ENCODE peak calls at places on chromosomes 11 and 22, in eight cellular contexts. J, W, F, Y, X, E, N and G are unnamed samples.

GRCh38 chr11:68430801-68431200 is 29.8 kb upstream of the PPP6R3 start:
- DNase-seq in F (no peak), J (no peak), W (no peak), E (no peak), Y (no peak), N (no peak), X (no peak), G (no peak)

GRCh38 chr11:76795936-76796441 is 12.8 kb downstream of the TSKU start:
- DNase-seq in Y (no peak), X (no peak), N (no peak), E (no peak), W (peak; percentile 4), F (no peak), J (no peak), G (no peak)

GRCh38 chr11:114162719-114163123 is 103.2 kb downstream of the ZBTB16 start:
- DNase-seq in W (no peak), Y (no peak), N (peak; percentile 88), E (no peak), X (no peak), J (no peak), F (no peak), G (no peak)

GRCh38 chr11:47247502-47247901 is 1.1 kb downstream of the ACP2 start:
- DNase-seq in F (no peak), E (no peak), N (no peak), Y (no peak), X (no peak), W (no peak), J (no peak), G (no peak)

GRCh38 chr11:14927146-14927545 is 35.1 kb upstream of the CYP2R1 start:
- DNase-seq in W (no peak), E (no peak), Y (no peak), N (no peak), X (no peak), J (no peak), F (no peak), G (no peak)

GRCh38 chr11:86446924-86447285 is 72.2 kb downstream of the CCDC81 start:
- DNase-seq in Y (no peak), E (no peak), F (no peak), J (no peak), W (no peak), X (no peak), N (no peak), G (no peak)

GRCh38 chr11:44310456-44311272 is 725 bp upstream of the ALX4 start:
- DNase-seq in N (no peak), E (no peak), J (no peak), X (no peak), F (no peak), Y (no peak), W (no peak), G (peak; percentile 67)

GRCh38 chr11:34810107-34810562 is 106.0 kb downstream of the APIP start:
- DNase-seq in N (no peak), W (no peak), E (no peak), Y (no peak), X (no peak), J (no peak), F (no peak), G (no peak)

GRCh38 chr22:38186429-38186828 is 4.8 kb upstream of the PLA2G6 start:
- DNase-seq in W (no peak), Y (no peak), X (no peak), J (no peak), E (no peak), N (no peak), F (no peak), G (no peak)

GRCh38 chr11:4044971-4045646 is 49.5 kb upstream of the RRM1 start:
- DNase-seq in E (no peak), F (no peak), X (no peak), W (no peak), N (peak; percentile 44), Y (no peak), J (no peak), G (no peak)

GRCh38 chr22:22710719-22711531 is 66.5 kb downstream of the GGTLC2 start:
- DNase-seq in N (peak; percentile 42), J (peak; percentile 68), Y (no peak), F (peak; percentile 45), W (peak; percentile 79), E (peak; percentile 56), X (peak; percentile 78), G (peak; percentile 61)

GRCh38 chr11:124193221-124193945 is 10.2 kb downstream of the OR10D3 start:
- DNase-seq in F (no peak), X (no peak), W (no peak), Y (no peak), E (no peak), N (no peak), J (no peak), G (peak; percentile 34)

GRCh38 chr11:102010776-102011500 is 36.3 kb upstream of the CFAP300 start:
- DNase-seq in W (no peak), E (no peak), F (peak; percentile 32), N (peak; percentile 85), Y (peak; percentile 61), X (no peak), J (no peak), G (peak; percentile 66)

GRCh38 chr11:107799245-107799859 is 59.2 kb downstream of the SLC35F2 start:
- DNase-seq in N (peak; percentile 72), X (peak; percentile 52), F (peak; percentile 35), E (peak; percentile 44), Y (peak; percentile 9), W (peak; percentile 69), J (peak; percentile 16), G (peak; percentile 68)

GRCh38 chr22:45885941-45886395 is 91.0 kb downstream of the WNT7B start:
- DNase-seq in E (no peak), J (no peak), Y (no peak), N (no peak), W (no peak), X (no peak), F (no peak), G (no peak)

GRCh38 chr11:47591764-47592163 is 2.4 kb downstream of the C1QTNF4 start:
- DNase-seq in E (no peak), W (no peak), F (no peak), J (no peak), X (no peak), Y (no peak), N (no peak), G (peak; percentile 14)

GRCh38 chr11:64718084-64718779 is 4.8 kb downstream of the NRXN2 start:
- DNase-seq in N (no peak), W (no peak), J (no peak), F (no peak), X (no peak), Y (no peak), E (no peak), G (no peak)

GRCh38 chr11:95098826-95099225 is 9.2 kb downstream of the ENDOD1 start:
- DNase-seq in W (no peak), N (no peak), E (no peak), J (no peak), F (no peak), X (no peak), Y (no peak), G (no peak)

GRCh38 chr11:20013346-20014066 is 146.8 kb downstream of the DBX1 start:
- DNase-seq in N (no peak), E (no peak), Y (no peak), W (no peak), X (no peak), F (no peak), J (no peak), G (no peak)

GRCh38 chr11:27926981-27927481 is 180.9 kb downstream of the KIF18A start:
- DNase-seq in X (no peak), Y (no peak), N (no peak), F (no peak), W (no peak), E (no peak), J (no peak), G (no peak)

GRCh38 chr11:65241134-65241533 is 20.6 kb upstream of the POLA2 start:
- DNase-seq in X (no peak), E (no peak), N (no peak), W (no peak), J (no peak), F (no peak), Y (no peak), G (no peak)

GRCh38 chr11:71384561-71384960 is 63.6 kb downstream of the DHCR7 start:
- DNase-seq in N (no peak), J (no peak), X (no peak), E (no peak), Y (no peak), W (no peak), F (no peak), G (no peak)

GRCh38 chr22:34800265-34800664 is 265.7 kb upstream of the ISX start:
- DNase-seq in J (no peak), N (no peak), X (no peak), Y (no peak), W (no peak), F (no peak), E (no peak), G (no peak)

GRCh38 chr22:27238935-27239510 is 562.5 kb downstream of the MN1 start:
- DNase-seq in Y (no peak), W (no peak), N (peak; percentile 93), J (no peak), E (no peak), F (no peak), X (no peak), G (no peak)

GRCh38 chr11:35166369-35167360 is 27.7 kb downstream of the CD44 start:
- DNase-seq in X (no peak), E (peak; percentile 35), F (no peak), W (peak; percentile 43), J (no peak), N (peak; percentile 23), Y (no peak), G (no peak)

GRCh38 chr22:30005213-30005857 is 74.9 kb upstream of the HORMAD2 start:
- DNase-seq in N (peak; percentile 58), F (peak; percentile 74), Y (peak; percentile 23), E (peak; percentile 41), W (peak; percentile 64), J (peak; percentile 27), X (peak; percentile 64), G (peak; percentile 71)

GRCh38 chr22:49481651-49482399 is 345.8 kb downstream of the BRD1 start:
- DNase-seq in W (no peak), Y (no peak), F (no peak), X (no peak), E (no peak), J (no peak), N (no peak), G (peak; percentile 30)